ENCODE peak calls at places on chromosomes 6 and 20, in eight cellular contexts. I, U, S, X, P, O, M and N are unnamed samples.

GRCh38 chr6:154932562-154933027 is 62.5 kb upstream of the TIAM2 start:
- DNase-seq in X (peak), U (no peak), O (no peak), I (no peak), S (peak), P (peak), M (no peak), N (no peak)

GRCh38 chr6:33981861-33982260 is 164.0 kb downstream of the GRM4 start:
- DNase-seq in M (no peak), I (no peak), O (no peak), S (no peak), U (no peak), P (no peak), X (no peak), N (no peak)

GRCh38 chr6:108134213-108134973 is 31.4 kb upstream of the NR2E1 start:
- DNase-seq in O (peak), P (no peak), X (no peak), S (no peak), M (no peak), U (no peak), I (no peak), N (no peak)

GRCh38 chr6:122789862-122790739 is 1.0 kb downstream of the SMPDL3A start:
- DNase-seq in S (peak), I (no peak), U (peak), M (peak), O (peak), X (peak), P (no peak), N (no peak)

GRCh38 chr6:36120979-36121706 is 9.2 kb upstream of the MAPK13 start:
- DNase-seq in M (peak), P (peak), U (peak), S (peak), I (peak), X (peak), O (no peak), N (peak)

GRCh38 chr6:106087548-106088325 is 1.6 kb downstream of the PRDM1 start:
- DNase-seq in S (peak), M (no peak), U (no peak), X (peak), I (no peak), P (no peak), O (no peak), N (no peak)

GRCh38 chr6:45326698-45327417 is 1.3 kb upstream of the RUNX2 start:
- DNase-seq in O (no peak), U (no peak), P (no peak), I (no peak), X (no peak), M (no peak), S (no peak), N (no peak)

GRCh38 chr20:38599410-38599882 is 2.2 kb upstream of the ARHGAP40 start:
- DNase-seq in I (peak), X (peak), M (no peak), U (no peak), S (no peak), P (no peak), O (no peak), N (peak)

GRCh38 chr6:155380666-155381332 is 66.5 kb upstream of the TFB1M start:
- DNase-seq in S (no peak), P (no peak), O (no peak), M (no peak), I (no peak), X (no peak), U (no peak), N (no peak)

GRCh38 chr6:90393232-90393884 is 96.7 kb upstream of the BACH2 start:
- DNase-seq in P (peak), O (peak), X (peak), U (peak), I (no peak), S (peak), M (peak), N (peak)

GRCh38 chr20:58075565-58075964 is 152.9 kb downstream of the ANKRD60 start:
- DNase-seq in O (no peak), P (no peak), U (peak), M (no peak), X (no peak), I (no peak), S (no peak), N (no peak)

GRCh38 chr20:58518896-58519593 is 3.8 kb upstream of the APCDD1L start:
- DNase-seq in X (no peak), I (no peak), O (peak), M (no peak), S (no peak), P (no peak), U (no peak), N (no peak)

GRCh38 chr6:131398176-131398575 is 174.8 kb upstream of the ARG1 start:
- DNase-seq in U (no peak), M (no peak), I (no peak), P (no peak), X (no peak), O (no peak), S (no peak), N (peak)

GRCh38 chr6:149990672-149991402 is 27.1 kb downstream of the ULBP1 start:
- DNase-seq in S (peak), U (no peak), P (no peak), O (no peak), M (peak), I (no peak), X (no peak), N (peak)

GRCh38 chr20:35283441-35284266 is 918 bp downstream of the EIF6 start:
- DNase-seq in P (no peak), O (no peak), S (no peak), U (no peak), I (no peak), M (peak), X (no peak), N (no peak)

GRCh38 chr6:4446982-4447381 is 311.6 kb upstream of the ECI2 start:
- DNase-seq in X (no peak), O (no peak), P (no peak), M (no peak), I (no peak), S (peak), U (no peak), N (no peak)

GRCh38 chr20:46835418-46835817 is 59.2 kb upstream of the EYA2 start:
- DNase-seq in M (no peak), P (peak), I (no peak), O (no peak), U (no peak), X (no peak), S (peak), N (no peak)

GRCh38 chr6:138162947-138163569 is 1.3 kb downstream of the ARFGEF3 start:
- DNase-seq in P (no peak), M (no peak), I (no peak), S (no peak), O (no peak), U (no peak), X (no peak), N (no peak)

GRCh38 chr6:11847515-11848244 is 69.1 kb upstream of the ADTRP start:
- DNase-seq in M (no peak), U (no peak), P (no peak), S (no peak), I (no peak), O (no peak), X (no peak), N (no peak)

GRCh38 chr20:51456511-51457280 is 85.8 kb downstream of the NFATC2 start:
- DNase-seq in U (peak), O (peak), M (no peak), X (peak), P (peak), I (peak), S (peak), N (peak)

GRCh38 chr20:36085686-36086267 is 68.8 kb upstream of the EPB41L1 start:
- DNase-seq in M (peak), O (peak), U (peak), S (peak), P (peak), I (peak), X (peak), N (peak)

GRCh38 chr20:44092551-44093248 is 94.3 kb downstream of the JPH2 start:
- DNase-seq in U (peak), I (no peak), S (peak), O (peak), M (peak), X (peak), P (peak), N (peak)

GRCh38 chr6:33167374-33168148 is 24.7 kb downstream of the COL11A2 start:
- DNase-seq in U (no peak), P (no peak), I (no peak), X (no peak), S (no peak), M (no peak), O (peak), N (no peak)

GRCh38 chr6:71888720-71889340 is 2.5 kb downstream of the RIMS1 start:
- DNase-seq in U (no peak), I (no peak), P (no peak), O (no peak), S (no peak), M (no peak), X (no peak), N (no peak)

GRCh38 chr6:35494161-35494563 is 2.7 kb downstream of the TEAD3 start:
- DNase-seq in X (no peak), P (no peak), U (no peak), I (no peak), S (peak), M (no peak), O (peak), N (no peak)

GRCh38 chr6:152897807-152898399 is 84.9 kb downstream of the FBXO5 start:
- DNase-seq in O (peak), M (peak), S (peak), P (peak), I (peak), U (peak), X (peak), N (peak)

GRCh38 chr20:61972910-61973508 is 92.7 kb downstream of the TAF4 start:
- DNase-seq in P (no peak), M (no peak), I (no peak), U (no peak), S (no peak), O (no peak), X (no peak), N (no peak)

GRCh38 chr20:19974621-19975435 is 42.3 kb upstream of the NAA20 start:
- DNase-seq in M (no peak), U (peak), P (peak), O (no peak), S (peak), I (peak), X (peak), N (peak)

GRCh38 chr6:76792394-76792793 is 670.9 kb downstream of the HTR1B start:
- DNase-seq in S (peak), P (no peak), M (no peak), I (no peak), X (no peak), O (no peak), U (no peak), N (no peak)

GRCh38 chr6:134373282-134373922 is 55.5 kb upstream of the SGK1 start:
- DNase-seq in I (peak), U (peak), O (no peak), P (peak), X (no peak), M (peak), S (peak), N (peak)

GRCh38 chr20:62872184-62872862 is 10.7 kb upstream of the TCFL5 start:
- DNase-seq in P (no peak), X (no peak), U (no peak), I (no peak), S (no peak), O (no peak), M (no peak), N (no peak)

GRCh38 chr6:167341038-167341613 is 16.2 kb downstream of the TTLL2 start:
- DNase-seq in U (no peak), M (no peak), S (no peak), P (no peak), X (no peak), I (no peak), O (no peak), N (no peak)

GRCh38 chr20:12113468-12114371 is 196.0 kb downstream of the BTBD3 start:
- DNase-seq in U (peak), O (no peak), X (no peak), M (no peak), P (no peak), I (no peak), S (peak), N (peak)

GRCh38 chr6:113879186-113880096 is 22.3 kb downstream of the MARCKS start:
- DNase-seq in I (no peak), U (peak), X (peak), P (peak), M (peak), O (peak), S (peak), N (peak)

GRCh38 chr20:37364927-37365272 is 19.0 kb downstream of the SRC start:
- DNase-seq in X (no peak), I (no peak), S (no peak), M (no peak), U (no peak), O (no peak), P (peak), N (no peak)

GRCh38 chr20:50690979-50691584 is at the start of gene RIPOR3:
- DNase-seq in O (peak), U (no peak), P (no peak), M (peak), X (no peak), S (peak), I (no peak), N (no peak)

GRCh38 chr6:692858-693736 is at the start of gene EXOC2:
- DNase-seq in P (peak), I (peak), M (peak), U (peak), X (peak), O (peak), S (peak), N (peak)

GRCh38 chr20:38748863-38749153 is 548 bp downstream of the ACTR5 start:
- DNase-seq in P (peak), O (peak), I (no peak), M (peak), X (no peak), S (no peak), U (peak), N (peak)

GRCh38 chr6:34237722-34238506 is 1.2 kb downstream of the HMGA1 start:
- DNase-seq in X (no peak), U (peak), S (no peak), M (peak), P (peak), I (peak), O (peak), N (peak)

GRCh38 chr6:144853603-144854002 is 568.5 kb downstream of the UTRN start:
- DNase-seq in O (no peak), M (no peak), S (no peak), P (no peak), X (no peak), I (no peak), U (no peak), N (no peak)

GRCh38 chr6:20936949-20937348 is 402.7 kb downstream of the CDKAL1 start:
- DNase-seq in X (no peak), O (peak), P (no peak), M (no peak), I (no peak), U (no peak), S (no peak), N (no peak)
- TF ChIP-seq CTCF in X (no peak), O (peak), P (no peak), M (no peak), I (no peak), U (no peak), S (no peak), N (no peak)

GRCh38 chr20:16828666-16829305 is 80.6 kb downstream of the OTOR start:
- DNase-seq in P (no peak), X (no peak), M (no peak), U (no peak), O (no peak), I (no peak), S (no peak), N (no peak)
- TF ChIP-seq CTCF in P (no peak), X (no peak), M (no peak), U (no peak), O (no peak), I (no peak), S (no peak), N (no peak)

GRCh38 chr6:15062311-15063252 is 183.3 kb upstream of the JARID2 start:
- DNase-seq in I (no peak), S (peak), X (peak), O (no peak), M (no peak), P (peak), U (no peak), N (no peak)

GRCh38 chr6:15061908-15062307 is 184.0 kb upstream of the JARID2 start:
- DNase-seq in U (no peak), S (no peak), X (no peak), M (no peak), I (no peak), P (no peak), O (no peak), N (no peak)

GRCh38 chr6:15061176-15061575 is 184.7 kb upstream of the JARID2 start:
- DNase-seq in O (no peak), P (no peak), U (no peak), I (no peak), M (no peak), S (no peak), X (no peak), N (no peak)

GRCh38 chr6:15063253-15063853 is 182.5 kb upstream of the JARID2 start:
- DNase-seq in P (no peak), I (peak), S (peak), M (no peak), O (no peak), X (no peak), U (no peak), N (no peak)

GRCh38 chr6:15058200-15059070 is 187.4 kb upstream of the JARID2 start:
- DNase-seq in U (no peak), S (no peak), X (no peak), P (no peak), I (no peak), M (no peak), O (no peak), N (no peak)
- TF ChIP-seq CTCF in U (no peak), S (no peak), X (no peak), P (no peak), I (no peak), M (no peak), O (peak), N (no peak)

GRCh38 chr6:111668410-111668809 is 62.7 kb upstream of the TRAF3IP2 start:
- DNase-seq in U (no peak), I (no peak), X (no peak), S (no peak), P (no peak), O (no peak), M (no peak), N (no peak)
- TF ChIP-seq CTCF in U (peak), I (no peak), X (peak), S (peak), P (no peak), O (peak), M (peak), N (peak)

GRCh38 chr20:661474-662288 is 8.7 kb upstream of the SRXN1 start:
- DNase-seq in M (no peak), P (no peak), S (no peak), X (no peak), U (no peak), O (peak), I (no peak), N (no peak)

GRCh38 chr20:664151-664550 is 11.2 kb upstream of the SRXN1 start:
- DNase-seq in P (no peak), S (no peak), M (no peak), I (no peak), X (no peak), O (no peak), U (no peak), N (no peak)

GRCh38 chr20:664576-664975 is 11.0 kb downstream of the SCRT2 start:
- DNase-seq in M (no peak), S (no peak), X (no peak), P (no peak), U (no peak), I (no peak), O (no peak), N (no peak)

GRCh38 chr20:663315-664090 is 10.5 kb upstream of the SRXN1 start:
- DNase-seq in S (no peak), O (peak), U (no peak), M (peak), I (no peak), X (no peak), P (no peak), N (no peak)

GRCh38 chr20:662289-663192 is 9.5 kb upstream of the SRXN1 start:
- DNase-seq in P (no peak), U (no peak), S (no peak), O (no peak), M (no peak), X (no peak), I (no peak), N (no peak)
- TF ChIP-seq CTCF in P (no peak), U (no peak), S (no peak), O (no peak), M (no peak), X (no peak), I (no peak), N (no peak)